ENCODE peak calls at places on chromosome 12, in four cellular contexts. C is fibroblast of mammary gland, Z is ovary, G is PC-9. S is an unnamed sample.

GRCh38 chr12:68794653-68795253 is 13.2 kb upstream of the MDM2 start:
- DNase-seq in G (no peak), Z (no peak), C (peak; percentile 76), S (no peak)

GRCh38 chr12:22083167-22083566 is 37.1 kb downstream of the CMAS start:
- DNase-seq in G (peak; percentile 17), C (peak; percentile 49), Z (no peak), S (no peak)

GRCh38 chr12:530871-531270 is 71.1 kb downstream of the B4GALNT3 start:
- DNase-seq in C (no peak), G (no peak), Z (no peak), S (no peak)

GRCh38 chr12:89432396-89432795 is 80.1 kb upstream of the DUSP6 start:
- DNase-seq in G (no peak), C (no peak), Z (no peak), S (no peak)

GRCh38 chr12:128276542-128276941 is 9.6 kb downstream of the TMEM132C start:
- DNase-seq in C (no peak), G (no peak), Z (no peak), S (no peak)

GRCh38 chr12:126191037-126191891 is 1126.0 kb downstream of the AACS start:
- DNase-seq in C (no peak), G (peak; percentile 57), Z (no peak), S (no peak)

GRCh38 chr12:80175307-80175930 is 76.1 kb downstream of the OTOGL start:
- DNase-seq in G (peak; percentile 8), C (no peak), Z (no peak), S (no peak)

GRCh38 chr12:48156648-48157015 is 683 bp downstream of the ASB8 start:
- DNase-seq in G (no peak), Z (no peak), C (no peak), S (no peak)

GRCh38 chr12:13749380-13749779 is 232.0 kb downstream of the GRIN2B start:
- DNase-seq in Z (no peak), C (no peak), G (no peak), S (no peak)

GRCh38 chr12:61513972-61514371 is 746.2 kb upstream of the USP15 start:
- DNase-seq in Z (no peak), C (no peak), G (no peak), S (no peak)

GRCh38 chr12:123973552-123974341 is 732 bp downstream of the ZNF664 start:
- DNase-seq in G (peak; percentile 43), Z (peak; percentile 71), C (no peak), S (no peak)

GRCh38 chr12:72035625-72036024 is 97.0 kb downstream of the TPH2 start:
- DNase-seq in Z (no peak), C (no peak), G (no peak), S (no peak)

GRCh38 chr12:12358528-12358927 is 1.6 kb downstream of the BORCS5 start:
- DNase-seq in C (no peak), G (no peak), Z (no peak), S (no peak)

GRCh38 chr12:132148368-132149045 is 4.2 kb downstream of the NOC4L start:
- DNase-seq in Z (peak; percentile 15), G (no peak), C (no peak), S (no peak)

GRCh38 chr12:46219892-46220655 is 48.8 kb downstream of the SLC38A1 start:
- DNase-seq in C (peak; percentile 81), G (peak; percentile 73), Z (no peak), S (peak; percentile 55)

GRCh38 chr12:3041558-3042164 is 35.5 kb upstream of the TSPAN9 start:
- DNase-seq in Z (peak; percentile 40), G (peak; percentile 76), C (peak; percentile 77), S (peak; percentile 8)

GRCh38 chr12:12726543-12727093 is 9.4 kb downstream of the CDKN1B start:
- DNase-seq in C (peak; percentile 91), Z (no peak), G (no peak), S (peak; percentile 64)

GRCh38 chr12:48717252-48717695 is 767 bp upstream of the CCNT1 start:
- DNase-seq in G (no peak), C (peak; percentile 20), Z (no peak), S (no peak)

GRCh38 chr12:115898670-115899069 is 378.8 kb downstream of the MED13L start:
- DNase-seq in C (no peak), Z (no peak), G (no peak), S (no peak)

GRCh38 chr12:109841356-109841755 is 8.2 kb upstream of the TRPV4 start:
- DNase-seq in G (no peak), C (no peak), Z (no peak), S (no peak)

GRCh38 chr12:70919161-70919560 is 1.4 kb downstream of the PTPRR start:
- DNase-seq in Z (no peak), C (no peak), G (no peak), S (no peak)

GRCh38 chr12:59873136-59873535 is 277.3 kb downstream of the SLC16A7 start:
- DNase-seq in G (no peak), C (peak; percentile 1), Z (no peak), S (no peak)

GRCh38 chr12:89827592-89827991 is 119.0 kb upstream of the ATP2B1 start:
- DNase-seq in Z (no peak), G (no peak), C (no peak), S (no peak)

GRCh38 chr12:103560604-103561101 is 26.4 kb upstream of the STAB2 start:
- DNase-seq in Z (no peak), G (peak; percentile 67), C (peak; percentile 100), S (peak; percentile 93)

GRCh38 chr12:34402228-34402898 is 380.1 kb downstream of the ALG10 start:
- DNase-seq in Z (peak; percentile 2), G (peak; percentile 0), C (no peak), S (no peak)

GRCh38 chr12:67477682-67478265 is 170.8 kb upstream of the DYRK2 start:
- DNase-seq in G (no peak), Z (no peak), C (no peak), S (no peak)

GRCh38 chr12:67483871-67484554 is 164.5 kb upstream of the DYRK2 start:
- DNase-seq in C (no peak), G (peak; percentile 92), Z (no peak), S (no peak)

GRCh38 chr12:67484788-67485480 is 163.6 kb upstream of the DYRK2 start:
- DNase-seq in C (no peak), G (no peak), Z (no peak), S (no peak)

GRCh38 chr12:67486671-67487070 is 161.9 kb upstream of the DYRK2 start:
- DNase-seq in G (no peak), Z (no peak), C (no peak), S (no peak)

DNA sequence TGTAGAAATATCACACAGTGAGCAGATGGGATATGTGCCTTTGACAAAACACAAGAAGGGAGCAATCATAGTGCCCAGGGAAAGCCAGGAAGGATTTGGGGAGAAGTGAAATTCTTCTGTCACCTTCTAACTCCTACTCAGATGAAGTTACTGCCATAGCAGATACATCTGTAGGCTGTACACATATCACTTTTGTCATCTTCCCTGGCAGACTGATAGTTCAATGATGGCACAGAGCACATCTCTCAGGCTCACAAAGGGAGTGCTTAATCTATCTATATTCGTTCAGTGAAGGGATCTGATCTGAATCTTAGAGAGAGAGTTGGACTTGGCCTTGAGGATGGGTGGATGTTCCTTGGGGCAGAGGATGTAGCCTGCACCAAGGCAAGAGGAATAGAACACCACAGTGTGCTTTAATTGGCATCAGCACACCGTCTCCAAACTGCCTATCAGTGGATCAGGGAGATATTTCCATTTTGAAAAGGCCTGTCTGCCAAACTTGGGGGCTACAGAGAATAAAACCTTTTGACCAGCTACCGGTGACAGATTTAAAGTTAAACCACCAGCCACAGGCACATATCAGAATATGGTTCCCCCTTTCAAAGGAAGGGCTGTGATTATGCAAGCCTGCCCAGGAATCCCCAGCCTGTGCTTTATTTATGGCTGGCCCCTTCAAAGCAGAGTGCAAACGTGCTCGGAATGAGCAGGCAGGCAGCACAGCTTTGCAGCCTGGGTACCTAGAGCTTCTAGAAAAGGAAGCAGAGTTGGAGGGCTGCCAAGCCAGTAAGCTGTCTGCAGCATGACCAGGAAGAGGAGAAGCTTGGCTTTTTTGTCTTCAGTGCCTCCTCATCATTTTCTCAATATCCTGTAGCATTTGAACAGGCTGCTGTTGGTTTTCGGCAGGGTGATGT is 165.5 kb upstream of the DYRK2 start:
- DNase-seq in Z (peak; percentile 22), C (peak; percentile 24), G (peak; percentile 55), S (peak; percentile 13)
- H3K4me3 ChIP-seq in Z (no peak overlapping the region), C (no peak overlapping the region), G (peak overlapping the region; percentile 19), S (no peak overlapping the region)

DNA sequence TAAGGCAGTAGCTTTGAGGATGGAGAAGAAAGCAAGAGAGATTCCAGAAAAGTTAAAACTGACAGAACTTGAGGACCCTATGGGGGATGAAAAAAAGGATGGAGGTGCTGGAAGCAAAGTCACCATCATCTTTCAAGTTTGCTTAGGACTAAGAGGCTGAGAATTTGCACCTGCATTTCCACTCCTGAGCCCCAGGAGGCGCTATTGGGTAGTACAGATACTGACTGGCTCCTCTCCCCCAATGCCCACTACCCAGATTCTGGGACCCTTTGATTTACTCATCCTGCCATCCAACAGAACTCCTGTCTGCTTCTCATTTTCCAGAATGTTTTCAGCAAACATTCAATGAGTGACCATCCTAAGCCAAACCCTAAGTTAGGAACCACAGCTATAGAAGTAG is 34.0 kb upstream of the CMKLR1 start:
- DNase-seq in G (no peak), Z (no peak), C (no peak), S (no peak)
- TF ChIP-seq CTCF in G (peak; percentile 50), Z (no peak), C (peak; percentile 29), S (peak; percentile 38)

GRCh38 chr12:120317258-120318105 is 10.1 kb downstream of the PLA2G1B start:
- DNase-seq in C (peak; percentile 99), G (peak; percentile 99), Z (peak; percentile 100), S (peak; percentile 95)
- H3K4me3 ChIP-seq in C (peak overlapping the region; percentile 66), G (peak overlapping the region; percentile 82), Z (peak overlapping the region; percentile 53), S (peak overlapping the region; percentile 86)

GRCh38 chr12:10612110-10612509 is 1.3 kb downstream of the MAGOHB start:
- DNase-seq in C (no peak), Z (no peak), G (no peak), S (no peak)

GRCh38 chr12:10612954-10613333 is 465 bp downstream of the MAGOHB start:
- DNase-seq in G (no peak), Z (peak; percentile 15), C (no peak), S (no peak)

GRCh38 chr12:10610188-10610587 is 3.2 kb downstream of the MAGOHB start:
- DNase-seq in Z (no peak), G (no peak), C (no peak), S (no peak)

GRCh38 chr12:10613334-10614055 is at the start of gene MAGOHB:
- DNase-seq in G (peak; percentile 97), C (peak; percentile 95), Z (peak; percentile 98), S (peak; percentile 83)

GRCh38 chr12:10607885-10608458 is 5.4 kb downstream of the MAGOHB start:
- DNase-seq in Z (no peak), G (no peak), C (peak; percentile 27), S (no peak)
- TF ChIP-seq CTCF in Z (no peak), G (peak; percentile 56), C (peak; percentile 43), S (peak; percentile 48)

S was measured in AG09309.